ENCODE peak calls at places on chromosomes 11 and 22, in seven cellular contexts. F, H, P, X, M, Y and U are unnamed samples.

GRCh38 chr11:120137187-120137610 is 714 bp downstream of the TRIM29 start:
- DNase-seq in F (no peak), H (no peak), P (no peak), X (no peak), M (no peak), Y (no peak), U (no peak)

GRCh38 chr11:95563173-95563572 is 226.4 kb downstream of the FAM76B start:
- DNase-seq in F (no peak), H (peak; percentile 51), P (no peak), X (no peak), M (no peak), Y (no peak), U (no peak)

GRCh38 chr11:114129699-114130659 is 70.5 kb downstream of the ZBTB16 start:
- DNase-seq in F (no peak), H (no peak), P (no peak), X (no peak), M (no peak), Y (no peak), U (no peak)

GRCh38 chr11:116072776-116073175 is 568.6 kb upstream of the CADM1 start:
- DNase-seq in F (no peak), H (no peak), P (no peak), X (no peak), M (no peak), Y (no peak), U (no peak)

GRCh38 chr11:108973402-108974119 is 308.7 kb downstream of the DDX10 start:
- DNase-seq in F (no peak), H (peak; percentile 86), P (peak; percentile 39), X (no peak), M (peak; percentile 91), Y (no peak), U (peak; percentile 96)

GRCh38 chr11:77515483-77515882 is 41.6 kb upstream of the PAK1 start:
- DNase-seq in F (no peak), H (no peak), P (no peak), X (no peak), M (no peak), Y (no peak), U (no peak)

GRCh38 chr11:72471005-72471898 is 36.9 kb upstream of the CLPB start:
- DNase-seq in F (peak; percentile 81), H (peak; percentile 68), P (peak; percentile 32), X (peak; percentile 34), M (peak; percentile 83), Y (peak; percentile 63), U (peak; percentile 61)

GRCh38 chr11:45921561-45922424 is 663 bp upstream of the LARGE2 start:
- DNase-seq in F (no peak), H (no peak), P (no peak), X (no peak), M (no peak), Y (peak; percentile 87), U (no peak)

GRCh38 chr11:64276653-64277431 is 7.6 kb downstream of the BAD start:
- DNase-seq in F (no peak), H (no peak), P (no peak), X (no peak), M (peak; percentile 28), Y (no peak), U (no peak)

GRCh38 chr11:102332611-102332994 is 14.4 kb upstream of the BIRC2 start:
- DNase-seq in F (peak; percentile 10), H (peak; percentile 35), P (no peak), X (no peak), M (no peak), Y (no peak), U (peak; percentile 62)

GRCh38 chr22:23670378-23671295 is 20.2 kb upstream of the RGL4 start:
- DNase-seq in F (no peak), H (no peak), P (no peak), X (no peak), M (no peak), Y (no peak), U (peak; percentile 15)

GRCh38 chr22:23772315-23773246 is at the start of gene MMP11:
- DNase-seq in F (no peak), H (no peak), P (no peak), X (peak; percentile 57), M (no peak), Y (peak; percentile 54), U (no peak)

GRCh38 chr11:75560644-75561043 is 1.4 kb upstream of the SERPINH1 start:
- DNase-seq in F (no peak), H (peak; percentile 65), P (no peak), X (no peak), M (peak; percentile 52), Y (no peak), U (no peak)

GRCh38 chr11:2576536-2576935 is 123.3 kb downstream of the KCNQ1OT1 start:
- DNase-seq in F (no peak), H (no peak), P (no peak), X (no peak), M (no peak), Y (no peak), U (no peak)

GRCh38 chr11:48037709-48038468 is 57.5 kb downstream of the PTPRJ start:
- DNase-seq in F (no peak), H (peak; percentile 37), P (no peak), X (no peak), M (peak; percentile 13), Y (no peak), U (no peak)

GRCh38 chr11:104073950-104074349 is 37.5 kb downstream of the DDI1 start:
- DNase-seq in F (peak; percentile 80), H (peak; percentile 64), P (no peak), X (no peak), M (peak; percentile 5), Y (no peak), U (no peak)

GRCh38 chr11:69352715-69353325 is 58.9 kb downstream of the MYEOV start:
- DNase-seq in F (no peak), H (peak; percentile 98), P (peak; percentile 93), X (no peak), M (peak; percentile 97), Y (no peak), U (peak; percentile 97)

GRCh38 chr11:104343578-104343977 is 179.6 kb upstream of the PDGFD start:
- DNase-seq in F (no peak), H (peak; percentile 11), P (no peak), X (no peak), M (peak; percentile 15), Y (peak; percentile 40), U (no peak)

GRCh38 chr22:43811777-43812148 is 342 bp downstream of the EFCAB6 start:
- DNase-seq in F (no peak), H (peak; percentile 62), P (no peak), X (no peak), M (peak; percentile 56), Y (no peak), U (peak; percentile 55)

GRCh38 chr11:13462311-13462927 is 603 bp downstream of the BTBD10 start:
- DNase-seq in F (peak; percentile 30), H (peak; percentile 24), P (no peak), X (peak; percentile 53), M (peak; percentile 59), Y (peak; percentile 71), U (peak; percentile 25)

GRCh38 chr11:20647976-20648565 is 21.3 kb upstream of the NELL1 start:
- DNase-seq in F (peak; percentile 4), H (peak; percentile 50), P (peak; percentile 4), X (peak; percentile 5), M (peak; percentile 67), Y (peak; percentile 62), U (peak; percentile 61)